ENCODE peak calls at places on chromosomes 11 and 22, in four cellular contexts. One of them, this sample, is unnamed.

GRCh38 chr11:6258571-6258998 is 1.1 kb upstream of the CCKBR start:
- DNase-seq in AG09319: no peak
- DNase-seq in RPMI8226: no peak
- DNase-seq in NCI-H82: no peak
- DNase-seq in this sample: no peak

GRCh38 chr11:62141111-62142042 is 17.6 kb downstream of the INCENP start:
- DNase-seq in NCI-H82: no peak
- DNase-seq in AG09319: no peak
- DNase-seq in RPMI8226: no peak
- DNase-seq in this sample: no peak

GRCh38 chr11:116312560-116313340 is 460.0 kb downstream of the BUD13 start:
- DNase-seq in AG09319: no peak
- DNase-seq in NCI-H82: peak; percentile 19
- DNase-seq in RPMI8226: peak; percentile 94
- DNase-seq in this sample: no peak

GRCh38 chr22:49659924-49660315 is 167.8 kb downstream of the BRD1 start:
- DNase-seq in RPMI8226: no peak
- DNase-seq in AG09319: no peak
- DNase-seq in NCI-H82: no peak
- DNase-seq in this sample: no peak

GRCh38 chr11:114290503-114291239 is 5.5 kb upstream of the NNMT start:
- DNase-seq in RPMI8226: no peak
- DNase-seq in NCI-H82: no peak
- DNase-seq in AG09319: no peak
- DNase-seq in this sample: no peak

GRCh38 chr11:40099391-40100169 is 1359.9 kb downstream of the LRRC4C start:
- DNase-seq in NCI-H82: no peak
- DNase-seq in RPMI8226: no peak
- DNase-seq in AG09319: no peak
- DNase-seq in this sample: no peak

GRCh38 chr22:38335077-38335476 is 17.8 kb upstream of the CSNK1E start:
- DNase-seq in AG09319: no peak
- DNase-seq in RPMI8226: no peak
- DNase-seq in NCI-H82: no peak
- DNase-seq in this sample: no peak

GRCh38 chr11:35363246-35364100 is 55.9 kb downstream of the SLC1A2 start:
- DNase-seq in RPMI8226: no peak
- DNase-seq in NCI-H82: no peak
- DNase-seq in AG09319: no peak
- DNase-seq in this sample: no peak

GRCh38 chr11:77470971-77471370 is 2.9 kb downstream of the PAK1 start:
- DNase-seq in NCI-H82: no peak
- DNase-seq in RPMI8226: no peak
- DNase-seq in AG09319: no peak
- DNase-seq in this sample: no peak

GRCh38 chr22:37427128-37427710 is at the start of gene ELFN2:
- DNase-seq in AG09319: no peak
- DNase-seq in RPMI8226: peak; percentile 52
- DNase-seq in NCI-H82: no peak
- DNase-seq in this sample: no peak

GRCh38 chr11:64690235-64690634 is 32.8 kb downstream of the NRXN2 start:
- DNase-seq in NCI-H82: no peak
- DNase-seq in RPMI8226: no peak
- DNase-seq in AG09319: no peak
- DNase-seq in this sample: no peak

GRCh38 chr22:38017272-38017920 is 33.0 kb upstream of the SOX10 start:
- DNase-seq in RPMI8226: peak; percentile 71
- DNase-seq in NCI-H82: no peak
- DNase-seq in AG09319: peak; percentile 54
- DNase-seq in this sample: no peak

GRCh38 chr11:27468209-27468608 is 4.4 kb downstream of the LGR4 start:
- DNase-seq in NCI-H82: no peak
- DNase-seq in RPMI8226: no peak
- DNase-seq in AG09319: no peak
- DNase-seq in this sample: peak; percentile 68

GRCh38 chr11:77672276-77672675 is 34.7 kb upstream of the CLNS1A start:
- DNase-seq in RPMI8226: no peak
- DNase-seq in AG09319: peak; percentile 83
- DNase-seq in NCI-H82: no peak
- DNase-seq in this sample: peak; percentile 97

GRCh38 chr11:66048525-66049313 is at the start of gene GAL3ST3:
- DNase-seq in NCI-H82: peak; percentile 68
- DNase-seq in AG09319: no peak
- DNase-seq in RPMI8226: no peak
- DNase-seq in this sample: no peak

GRCh38 chr11:369336-370018 is at the start of gene B4GALNT4:
- DNase-seq in AG09319: no peak
- DNase-seq in NCI-H82: peak; percentile 61
- DNase-seq in RPMI8226: peak; percentile 52
- DNase-seq in this sample: no peak

GRCh38 chr11:69355346-69355940 is 61.5 kb downstream of the MYEOV start:
- DNase-seq in NCI-H82: no peak
- DNase-seq in AG09319: no peak
- DNase-seq in RPMI8226: no peak
- DNase-seq in this sample: no peak

GRCh38 chr11:79342686-79343085 is 98.1 kb downstream of the TENM4 start:
- DNase-seq in AG09319: no peak
- DNase-seq in RPMI8226: no peak
- DNase-seq in NCI-H82: no peak
- DNase-seq in this sample: no peak

GRCh38 chr11:62456630-62457029 is 37.8 kb downstream of the SCGB1A1 start:
- DNase-seq in RPMI8226: peak; percentile 68
- DNase-seq in AG09319: no peak
- DNase-seq in NCI-H82: no peak
- DNase-seq in this sample: no peak

GRCh38 chr11:26399336-26399735 is 67.4 kb downstream of the ANO3 start:
- DNase-seq in AG09319: no peak
- DNase-seq in RPMI8226: no peak
- DNase-seq in NCI-H82: no peak
- DNase-seq in this sample: no peak

GRCh38 chr11:8318536-8318935 is 54.9 kb upstream of the LMO1 start:
- DNase-seq in RPMI8226: peak; percentile 13
- DNase-seq in AG09319: no peak
- DNase-seq in NCI-H82: peak; percentile 66
- DNase-seq in this sample: no peak

GRCh38 chr11:123505546-123506299 is 75.7 kb downstream of the GRAMD1B start:
- DNase-seq in RPMI8226: no peak
- DNase-seq in NCI-H82: peak; percentile 96
- DNase-seq in AG09319: no peak
- DNase-seq in this sample: no peak

GRCh38 chr11:128894685-128895084 is 3.5 kb downstream of the KCNJ5 start:
- DNase-seq in AG09319: no peak
- DNase-seq in RPMI8226: peak; percentile 15
- DNase-seq in NCI-H82: no peak
- DNase-seq in this sample: no peak

GRCh38 chr22:46649176-46650077 is 29.2 kb downstream of the GRAMD4 start:
- DNase-seq in AG09319: no peak
- DNase-seq in NCI-H82: no peak
- DNase-seq in RPMI8226: no peak
- DNase-seq in this sample: no peak

GRCh38 chr11:123072279-123072678 is 10.3 kb upstream of the HSPA8 start:
- DNase-seq in AG09319: no peak
- DNase-seq in RPMI8226: peak; percentile 66
- DNase-seq in NCI-H82: no peak
- DNase-seq in this sample: no peak

GRCh38 chr11:726278-726915 is 20.4 kb downstream of the EPS8L2 start:
- DNase-seq in NCI-H82: peak; percentile 73
- DNase-seq in RPMI8226: peak; percentile 95
- DNase-seq in AG09319: no peak
- DNase-seq in this sample: no peak

GRCh38 chr11:134583397-134583990 is 171.5 kb upstream of the B3GAT1 start:
- DNase-seq in AG09319: no peak
- DNase-seq in NCI-H82: no peak
- DNase-seq in RPMI8226: no peak
- DNase-seq in this sample: no peak

GRCh38 chr11:107696140-107696539 is 15.7 kb downstream of the SLN start:
- DNase-seq in AG09319: peak; percentile 61
- DNase-seq in RPMI8226: no peak
- DNase-seq in NCI-H82: no peak
- DNase-seq in this sample: peak; percentile 83

GRCh38 chr11:15618583-15619032 is 503.9 kb downstream of the INSC start:
- DNase-seq in RPMI8226: no peak
- DNase-seq in NCI-H82: no peak
- DNase-seq in AG09319: no peak
- DNase-seq in this sample: no peak

GRCh38 chr11:34680918-34681554 is 60.1 kb downstream of the EHF start:
- DNase-seq in AG09319: peak; percentile 7
- DNase-seq in NCI-H82: no peak
- DNase-seq in RPMI8226: no peak
- DNase-seq in this sample: peak; percentile 13

GRCh38 chr11:111982019-111982464 is 43.2 kb upstream of the DLAT start:
- DNase-seq in AG09319: no peak
- DNase-seq in RPMI8226: peak; percentile 82
- DNase-seq in NCI-H82: peak; percentile 57
- DNase-seq in this sample: no peak

GRCh38 chr11:103257360-103257759 is 148.1 kb downstream of the DYNC2H1 start:
- DNase-seq in NCI-H82: peak; percentile 59
- DNase-seq in RPMI8226: no peak
- DNase-seq in AG09319: no peak
- DNase-seq in this sample: no peak

GRCh38 chr22:45310331-45311032 is 748 bp downstream of the FAM118A start:
- DNase-seq in RPMI8226: no peak
- DNase-seq in AG09319: no peak
- DNase-seq in NCI-H82: peak; percentile 29
- DNase-seq in this sample: no peak

GRCh38 chr11:31387379-31387778 is 17.7 kb downstream of the DNAJC24 start:
- DNase-seq in AG09319: no peak
- DNase-seq in RPMI8226: no peak
- DNase-seq in NCI-H82: no peak
- DNase-seq in this sample: peak; percentile 27

GRCh38 chr22:29156507-29156906 is 49.2 kb upstream of the EMID1 start:
- DNase-seq in AG09319: no peak
- DNase-seq in NCI-H82: no peak
- DNase-seq in RPMI8226: no peak
- DNase-seq in this sample: no peak

GRCh38 chr22:27752771-27753170 is 48.8 kb downstream of the MN1 start:
- DNase-seq in RPMI8226: no peak
- DNase-seq in AG09319: peak; percentile 54
- DNase-seq in NCI-H82: peak; percentile 20
- DNase-seq in this sample: no peak

GRCh38 chr11:77411238-77411637 is 62.7 kb downstream of the PAK1 start:
- DNase-seq in RPMI8226: no peak
- DNase-seq in NCI-H82: peak; percentile 17
- DNase-seq in AG09319: no peak
- DNase-seq in this sample: no peak

GRCh38 chr22:19597399-19597735 is 73.2 kb upstream of the CLDN5 start:
- DNase-seq in AG09319: no peak
- DNase-seq in RPMI8226: no peak
- DNase-seq in NCI-H82: no peak
- DNase-seq in this sample: no peak